ENCODE peak calls at places on chromosome 22, in five cellular contexts. X is naive thymus-derived CD4-positive, alpha-beta T cell; U is mammary epithelial cell; G is right atrium auricular region; N is tibial nerve. V is an unnamed sample.

GRCh38 chr22:25485626-25486545 is 78.6 kb upstream of the GRK3 start:
- DNase-seq in X (no peak), U (no peak), G (no peak), N (no peak), V (no peak)

GRCh38 chr22:37802310-37803194 is 5.2 kb upstream of the GCAT start:
- DNase-seq in X (no peak), U (no peak), G (no peak), N (peak), V (peak)

GRCh38 chr22:38203090-38203810 is 1.5 kb downstream of the MAFF start:
- DNase-seq in X (peak), U (peak), G (no peak), N (no peak), V (no peak)

GRCh38 chr22:26835929-26836528 is 178.6 kb downstream of the MIAT start:
- DNase-seq in X (peak), U (peak), G (no peak), N (peak), V (no peak)

GRCh38 chr22:21866821-21867527 is 471 bp downstream of the MAPK1 start:
- DNase-seq in X (no peak), U (no peak), G (no peak), N (no peak), V (no peak)

GRCh38 chr22:21960200-21961126 is 7.8 kb upstream of the PPM1F start:
- DNase-seq in X (no peak), U (no peak), G (no peak), N (no peak), V (no peak)

GRCh38 chr22:35971418-35972119 is 57.1 kb downstream of the RBFOX2 start:
- DNase-seq in X (no peak), U (no peak), G (no peak), N (peak), V (no peak)

GRCh38 chr22:41900652-41901312 is 14.1 kb downstream of the SHISA8 start:
- DNase-seq in X (no peak), U (no peak), G (no peak), N (no peak), V (no peak)

GRCh38 chr22:19082101-19082500 is 40.1 kb downstream of the DGCR2 start:
- DNase-seq in X (no peak), U (no peak), G (peak), N (no peak), V (no peak)

GRCh38 chr22:49368976-49369725 is 458.5 kb downstream of the BRD1 start:
- DNase-seq in X (no peak), U (no peak), G (peak), N (no peak), V (no peak)

GRCh38 chr22:25484498-25484897 is 80.0 kb upstream of the GRK3 start:
- DNase-seq in X (no peak), U (no peak), G (no peak), N (no peak), V (no peak)

GRCh38 chr22:30634477-30635233 is 926 bp upstream of the SLC35E4 start:
- DNase-seq in X (peak), U (peak), G (peak), N (peak), V (peak)

GRCh38 chr22:44046485-44047141 is 22.5 kb downstream of the PARVB start:
- DNase-seq in X (no peak), U (no peak), G (no peak), N (no peak), V (no peak)

GRCh38 chr22:39997939-39998726 is 3.4 kb downstream of the FAM83F start:
- DNase-seq in X (no peak), U (peak), G (no peak), N (no peak), V (no peak)

GRCh38 chr22:26576026-26576680 is 13.8 kb downstream of the TPST2 start:
- DNase-seq in X (no peak), U (no peak), G (no peak), N (no peak), V (no peak)

GRCh38 chr22:37545703-37546435 is 14.4 kb upstream of the CDC42EP1 start:
- DNase-seq in X (no peak), U (peak), G (peak), N (peak), V (peak)

GRCh38 chr22:44068422-44069191 is 44.5 kb downstream of the PARVB start:
- DNase-seq in X (no peak), U (no peak), G (peak), N (no peak), V (no peak)

GRCh38 chr22:40002935-40003715 is 8.4 kb downstream of the FAM83F start:
- DNase-seq in X (no peak), U (no peak), G (no peak), N (no peak), V (no peak)

GRCh38 chr22:37566903-37567798 is 6.9 kb downstream of the CDC42EP1 start:
- DNase-seq in X (peak), U (peak), G (peak), N (peak), V (peak)

GRCh38 chr22:21861290-21861848 is 6.1 kb downstream of the MAPK1 start:
- DNase-seq in X (no peak), U (peak), G (no peak), N (no peak), V (no peak)

DNA sequence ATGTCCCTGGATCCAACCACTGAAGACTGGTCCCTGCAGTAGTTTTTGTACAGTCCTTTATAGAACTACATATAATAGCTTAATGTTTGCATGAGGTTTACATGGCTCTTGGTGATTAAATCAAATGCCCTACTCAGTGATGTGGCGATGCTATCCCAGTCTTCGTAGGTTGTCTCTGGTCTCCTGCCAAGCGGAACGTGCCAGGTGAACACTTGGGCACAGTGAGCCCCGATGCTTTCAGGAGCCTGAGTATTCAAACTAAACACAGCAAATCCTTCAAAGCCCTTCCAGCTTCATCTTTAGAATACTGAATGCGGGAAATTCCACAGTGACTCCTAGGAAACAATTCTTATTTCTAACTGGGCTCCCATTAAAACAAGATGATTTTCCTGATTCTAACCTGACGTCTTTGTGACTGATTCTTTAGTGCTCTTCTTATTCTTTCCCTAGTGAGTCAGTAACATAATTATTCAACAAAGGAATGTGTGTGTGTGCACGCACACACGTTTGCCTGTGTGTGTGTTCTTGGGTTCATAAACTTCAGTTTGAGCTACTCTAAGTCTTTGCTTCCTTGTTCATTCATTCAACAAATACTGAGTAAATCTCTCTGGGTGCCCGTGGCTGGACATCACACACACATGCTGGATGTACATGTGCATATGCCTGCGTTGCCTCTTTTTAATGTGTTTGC is 134.7 kb downstream of the WNT7B start:
- DNase-seq in X (no peak), U (peak), G (no peak), N (no peak), V (no peak)
- H3K4me3 ChIP-seq in X (no peak), U (no peak), G (no peak), N (no peak), V (no peak)

DNA sequence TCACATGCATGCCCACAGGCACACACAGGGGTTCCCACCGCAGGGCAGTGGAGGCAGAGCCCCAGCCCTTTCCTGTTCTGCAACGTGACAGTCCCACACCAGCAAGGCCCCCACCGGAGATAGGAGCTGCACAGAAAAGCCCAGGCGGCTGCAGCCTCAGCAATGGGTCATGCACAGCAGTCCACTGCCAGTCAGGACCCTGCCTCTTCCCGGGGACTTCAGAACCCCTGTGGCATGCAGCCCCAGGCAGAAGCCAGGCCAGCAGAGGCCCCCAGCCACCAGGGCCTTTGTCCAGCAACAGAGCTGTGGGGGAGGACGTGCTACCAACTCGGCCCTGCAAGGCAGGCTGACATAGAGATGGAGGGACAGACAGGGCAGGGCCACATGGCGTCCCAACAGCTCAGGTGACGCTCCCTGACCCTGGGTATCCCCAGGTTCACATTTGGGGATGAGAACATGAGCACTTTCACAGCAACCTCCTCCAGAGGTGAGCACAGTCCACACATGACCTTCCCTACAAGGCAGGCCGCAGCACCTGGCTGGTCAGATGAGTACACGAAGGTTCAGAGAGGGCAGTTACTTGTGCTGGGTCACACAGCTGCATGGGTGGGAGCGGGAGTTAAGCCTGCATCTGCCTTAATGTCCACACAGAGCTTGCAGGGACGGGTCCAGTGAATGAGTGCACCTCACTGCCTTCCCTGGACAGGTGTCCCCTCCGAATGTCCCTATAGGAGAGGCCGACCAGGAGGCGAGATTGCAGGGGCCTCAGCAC is 87.3 kb downstream of the CELSR1 start:
- DNase-seq in X (no peak), U (no peak), G (no peak), N (no peak), V (no peak)
- H3K27ac ChIP-seq in X (no peak), U (no peak), G (no peak), N (no peak), V (no peak)

GRCh38 chr22:42932857-42933782 is 76.0 kb upstream of the ARFGAP3 start:
- DNase-seq in X (no peak), U (no peak), G (no peak), N (peak), V (no peak)
- H3K4me3 ChIP-seq in X (no peak), U (peak), G (peak), N (no peak), V (no peak)

GRCh38 chr22:17436981-17437410 is 67.7 kb downstream of the CECR2 start:
- DNase-seq in X (no peak), U (no peak), G (no peak), N (no peak), V (no peak)

GRCh38 chr22:17435375-17435774 is 66.1 kb downstream of the CECR2 start:
- DNase-seq in X (no peak), U (no peak), G (no peak), N (no peak), V (no peak)

GRCh38 chr22:17441326-17441725 is 72.1 kb downstream of the CECR2 start:
- DNase-seq in X (no peak), U (no peak), G (no peak), N (no peak), V (no peak)

GRCh38 chr22:17434856-17435255 is 65.6 kb downstream of the CECR2 start:
- DNase-seq in X (no peak), U (peak), G (no peak), N (no peak), V (no peak)

GRCh38 chr22:17436382-17436951 is 67.2 kb downstream of the CECR2 start:
- DNase-seq in X (no peak), U (no peak), G (no peak), N (no peak), V (peak)
- H3K27ac ChIP-seq in X (no peak), U (no peak), G (peak), N (peak), V (peak)

GRCh38 chr22:20456722-20457076 is 19.1 kb upstream of the SCARF2 start:
- DNase-seq in X (no peak), U (no peak), G (no peak), N (no peak), V (no peak)

GRCh38 chr22:20459862-20460261 is 22.2 kb upstream of the SCARF2 start:
- DNase-seq in X (no peak), U (no peak), G (no peak), N (no peak), V (no peak)

GRCh38 chr22:20459152-20459542 is 21.5 kb upstream of the SCARF2 start:
- DNase-seq in X (no peak), U (no peak), G (no peak), N (no peak), V (no peak)

GRCh38 chr22:20457506-20458240 is 20.0 kb upstream of the SCARF2 start:
- DNase-seq in X (no peak), U (no peak), G (no peak), N (no peak), V (no peak)

GRCh38 chr22:20458530-20459151 is 21.0 kb upstream of the SCARF2 start:
- DNase-seq in X (no peak), U (no peak), G (no peak), N (no peak), V (no peak)
- H3K4me3 ChIP-seq in X (no peak), U (no peak), G (no peak), N (no peak), V (no peak)

GRCh38 chr22:34950480-34950879 is 115.5 kb upstream of the ISX start:
- DNase-seq in X (no peak), U (no peak), G (no peak), N (no peak), V (no peak)
- H3K27ac ChIP-seq in X (no peak), U (no peak), G (no peak), N (no peak), V (no peak)

V was measured in gastrocnemius medialis.